ENCODE peak calls at places on chromosomes 7 and 10, in ten cellular contexts. E, J, S, F, Y, U, V, X, T and H are unnamed samples.

GRCh38 chr7:17497136-17497535 is 198.7 kb downstream of the AHR start:
- DNase-seq in S (no peak), J (no peak), Y (no peak), T (no peak), F (no peak), U (no peak), X (no peak), V (no peak), E (no peak), H (no peak)

GRCh38 chr10:132148261-132149251 is 38.2 kb upstream of the DPYSL4 start:
- DNase-seq in V (no peak), E (peak), T (no peak), U (no peak), Y (no peak), X (no peak), F (no peak), S (no peak), J (peak), H (no peak)

GRCh38 chr7:70506463-70506862 is 625.5 kb upstream of the GALNT17 start:
- DNase-seq in T (no peak), E (no peak), J (no peak), U (no peak), F (no peak), S (no peak), Y (peak), X (peak), V (no peak), H (no peak)

GRCh38 chr7:106317971-106318370 is 33.2 kb upstream of the NAMPT start:
- DNase-seq in V (no peak), F (no peak), U (no peak), T (no peak), X (no peak), E (no peak), S (no peak), Y (peak), J (no peak), H (no peak)

GRCh38 chr7:43430412-43430811 is 152.5 kb upstream of the STK17A start:
- DNase-seq in U (no peak), J (no peak), F (no peak), E (no peak), T (no peak), S (no peak), X (no peak), Y (no peak), V (no peak), H (no peak)

GRCh38 chr7:85773116-85773783 is 586.4 kb upstream of the SEMA3D start:
- DNase-seq in U (peak), S (no peak), E (no peak), Y (peak), T (no peak), V (no peak), X (no peak), J (no peak), F (no peak), H (no peak)

GRCh38 chr10:3066317-3066931 is 924 bp upstream of the PFKP start:
- DNase-seq in Y (no peak), U (no peak), F (no peak), S (no peak), T (peak), X (no peak), E (no peak), J (no peak), V (no peak), H (no peak)

GRCh38 chr10:43200538-43201390 is 62.5 kb downstream of the CSGALNACT2 start:
- DNase-seq in X (no peak), S (no peak), V (no peak), F (no peak), U (no peak), Y (no peak), T (no peak), E (peak), J (no peak), H (no peak)

GRCh38 chr10:521844-522243 is 167.6 kb downstream of the DIP2C start:
- DNase-seq in U (no peak), F (no peak), T (no peak), E (no peak), S (no peak), V (no peak), X (no peak), Y (no peak), J (no peak), H (no peak)

GRCh38 chr7:1103009-1103788 is 15.3 kb downstream of the GPER1 start:
- DNase-seq in X (no peak), J (no peak), U (no peak), E (peak), F (no peak), Y (no peak), V (no peak), T (no peak), S (no peak), H (no peak)

GRCh38 chr7:115306541-115306940 is 384.6 kb downstream of the MDFIC start:
- DNase-seq in J (no peak), T (no peak), U (no peak), Y (no peak), V (no peak), X (no peak), E (no peak), F (no peak), S (no peak), H (no peak)